ENCODE peak calls at places on chromosomes 4 and X, in nine cellular contexts. F is tibial artery, E is progenitor cell of endocrine pancreas, K is cardiac muscle cell, Z is BJ, X is adrenal gland, C is WTC11, W is omental fat pad, I is pancreas. D is an unnamed sample.

GRCh38 chr4:1338752-1339414 is 8.1 kb upstream of the UVSSA start:
- DNase-seq in Z (no peak), C (no peak), X (no peak), W (no peak), I (peak; percentile 32), E (no peak), K (no peak), F (no peak), D (no peak)

GRCh38 chr4:24488399-24489164 is 95.8 kb downstream of the DHX15 start:
- DNase-seq in E (peak; percentile 70), C (peak; percentile 94), K (peak; percentile 79), I (peak; percentile 83), Z (no peak), F (peak; percentile 75), W (peak; percentile 87), X (peak; percentile 89), D (peak; percentile 80)

GRCh38 chr4:581753-582361 is 5.8 kb upstream of the TMEM271 start:
- DNase-seq in C (no peak), X (no peak), K (no peak), E (no peak), Z (no peak), I (no peak), F (no peak), W (no peak), D (no peak)

GRCh38 chr4:8644461-8644891 is 51.9 kb downstream of the CPZ start:
- DNase-seq in W (no peak), I (peak; percentile 41), C (no peak), Z (no peak), E (no peak), X (peak; percentile 1), K (no peak), F (peak; percentile 34), D (no peak)

GRCh38 chr4:47213971-47214370 is 182.6 kb downstream of the GABRB1 start:
- DNase-seq in K (peak; percentile 78), E (no peak), W (no peak), F (no peak), I (no peak), C (no peak), Z (peak; percentile 48), X (no peak), D (no peak)

GRCh38 chr4:22720091-22720490 is 27.4 kb downstream of the GBA3 start:
- DNase-seq in I (no peak), E (no peak), X (no peak), C (no peak), Z (peak; percentile 43), K (no peak), F (no peak), W (no peak), D (no peak)

GRCh38 chr4:74738756-74739155 is 55.6 kb downstream of the BTC start:
- DNase-seq in I (no peak), E (no peak), W (no peak), F (no peak), K (peak; percentile 25), X (no peak), C (no peak), Z (no peak), D (no peak)

GRCh38 chrX:47586043-47586787 is 4.0 kb downstream of the TIMP1 start:
- DNase-seq in K (no peak), Z (no peak), C (no peak), F (no peak), E (no peak), W (no peak), X (no peak), I (no peak), D (no peak)

GRCh38 chr4:40710484-40711269 is 39.1 kb upstream of the NSUN7 start:
- DNase-seq in C (no peak), I (no peak), E (no peak), F (no peak), W (no peak), X (no peak), Z (no peak), K (peak; percentile 55), D (no peak)

GRCh38 chrX:31099536-31100090 is 27.8 kb upstream of the FTHL17 start:
- DNase-seq in K (no peak), I (no peak), X (no peak), E (no peak), Z (no peak), W (no peak), C (no peak), F (no peak), D (no peak)

GRCh38 chr4:140423106-140423505 is 4.3 kb downstream of the CLGN start:
- DNase-seq in X (no peak), W (no peak), F (no peak), C (no peak), E (no peak), I (no peak), Z (no peak), K (no peak), D (no peak)

GRCh38 chr4:140427919-140428471 is 547 bp upstream of the CLGN start:
- DNase-seq in I (no peak), X (no peak), E (no peak), C (no peak), F (no peak), K (peak; percentile 10), Z (no peak), W (no peak), D (no peak)

GRCh38 chr4:140426610-140427103 is 791 bp downstream of the CLGN start:
- DNase-seq in F (peak; percentile 59), W (no peak), E (peak; percentile 21), I (no peak), X (no peak), C (peak; percentile 53), K (peak; percentile 3), Z (no peak), D (no peak)

GRCh38 chr4:140427104-140427918 is at the start of gene CLGN:
- DNase-seq in K (peak; percentile 53), Z (no peak), X (peak; percentile 45), E (peak; percentile 88), F (peak; percentile 68), I (peak; percentile 90), W (no peak), C (peak; percentile 91), D (peak; percentile 89)
- TF ChIP-seq CTCF in K (peak; percentile 33), Z (peak; percentile 30), X (peak; percentile 25), E (peak; percentile 71), F (no peak), I (no peak), W (no peak), C (peak; percentile 26), D (peak; percentile 75)

GRCh38 chrX:52990848-52991247 is 32.5 kb upstream of the FAM156A start:
- DNase-seq in X (no peak), I (no peak), C (no peak), K (no peak), W (no peak), F (no peak), E (no peak), Z (no peak), D (peak; percentile 32)

GRCh38 chrX:53000447-53001208 is 42.3 kb upstream of the FAM156A start:
- DNase-seq in I (no peak), E (no peak), Z (no peak), K (peak; percentile 51), F (no peak), C (no peak), W (no peak), X (no peak), D (peak; percentile 25)

GRCh38 chrX:52995135-52995973 is 37.0 kb upstream of the FAM156A start:
- DNase-seq in C (peak; percentile 91), I (peak; percentile 95), E (peak; percentile 79), Z (peak; percentile 79), K (peak; percentile 97), F (peak; percentile 96), W (peak; percentile 56), X (peak; percentile 95), D (peak; percentile 90)

DNA sequence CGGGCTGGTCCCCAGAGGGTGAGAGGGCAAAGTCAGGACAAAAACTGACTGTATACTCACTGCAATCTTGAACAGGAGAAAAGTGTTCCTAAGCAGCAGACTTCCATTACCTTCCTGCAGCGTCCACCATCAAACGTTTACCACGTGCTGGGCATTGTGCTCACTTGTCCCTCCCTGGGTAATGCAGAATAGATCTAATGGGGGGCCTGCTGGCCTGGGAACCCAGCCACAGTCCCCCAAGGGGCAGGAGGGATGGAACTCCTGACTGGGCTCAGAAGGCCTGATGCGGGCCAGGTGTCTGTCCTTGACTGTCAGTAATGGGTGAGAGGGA is 37.6 kb upstream of the FAM156A start:
- DNase-seq in X (no peak), Z (no peak), W (no peak), I (no peak), F (no peak), K (no peak), E (no peak), C (no peak), D (peak; percentile 27)
- TF ChIP-seq CTCF in X (no peak), Z (no peak), W (peak; percentile 1), I (no peak), F (no peak), K (no peak), E (no peak), C (no peak), D (no peak)

GRCh38 chr4:106136777-106137331 is 179.2 kb downstream of the TBCK start:
- DNase-seq in I (no peak), W (no peak), X (no peak), K (no peak), F (no peak), Z (no peak), C (no peak), E (no peak), D (no peak)

GRCh38 chr4:106142616-106143015 is 173.4 kb downstream of the TBCK start:
- DNase-seq in F (no peak), X (no peak), I (no peak), Z (no peak), K (no peak), E (no peak), C (no peak), W (no peak), D (no peak)

GRCh38 chr4:106140601-106141000 is 175.4 kb downstream of the TBCK start:
- DNase-seq in W (no peak), Z (no peak), X (no peak), K (no peak), F (no peak), E (no peak), C (no peak), I (no peak), D (no peak)
- TF ChIP-seq CTCF in W (no peak), Z (no peak), X (no peak), K (no peak), F (no peak), E (no peak), C (no peak), I (no peak), D (no peak)

GRCh38 chr4:155759372-155760252 is 791 bp downstream of the GUCY1B1 start:
- DNase-seq in X (peak; percentile 22), C (peak; percentile 50), W (peak; percentile 22), I (peak; percentile 77), E (peak; percentile 44), F (peak; percentile 76), K (peak; percentile 59), Z (no peak), D (peak; percentile 73)

GRCh38 chr4:155761916-155762315 is 3.1 kb downstream of the GUCY1B1 start:
- DNase-seq in X (no peak), C (no peak), Z (no peak), W (no peak), I (no peak), F (no peak), K (no peak), E (no peak), D (no peak)

GRCh38 chr4:155757745-155758265 is 1.0 kb upstream of the GUCY1B1 start:
- DNase-seq in C (no peak), I (no peak), E (no peak), K (no peak), X (no peak), F (no peak), W (no peak), Z (no peak), D (no peak)

GRCh38 chr4:155761047-155761446 is 2.2 kb downstream of the GUCY1B1 start:
- DNase-seq in E (no peak), X (no peak), I (no peak), W (no peak), F (no peak), Z (no peak), C (no peak), K (no peak), D (no peak)

GRCh38 chr4:155758500-155759371 is at the start of gene GUCY1B1:
- DNase-seq in C (peak; percentile 95), E (peak; percentile 70), F (peak; percentile 97), W (peak; percentile 64), K (peak; percentile 97), X (peak; percentile 79), I (peak; percentile 95), Z (peak; percentile 55), D (peak; percentile 87)
- TF ChIP-seq CTCF in C (no peak), E (peak; percentile 41), F (peak; percentile 52), W (no peak), K (peak; percentile 38), X (peak; percentile 29), I (no peak), Z (peak; percentile 55), D (peak; percentile 56)